ENCODE peak calls at places on chromosomes 12 and 14, in ten cellular contexts. B is HCT116; G is neural progenitor cell; S is IMR-90; R is uterus; T is GM23248; V is fibroblast of lung; K is aorta; U is GM23338; Z is CD8-positive, alpha-beta memory T cell. N is an unnamed sample.

GRCh38 chr12:108633534-108634224 is at the start of gene SELPLG:
- DNase-seq in Z (peak; percentile 81), G (no peak), T (no peak), R (no peak), S (no peak), U (no peak), V (no peak), K (peak; percentile 92), B (no peak), N (peak; percentile 73)

GRCh38 chr14:69574266-69574953 is at the start of gene CCDC177:
- DNase-seq in B (peak; percentile 21), T (peak; percentile 67), S (peak; percentile 48), K (no peak), U (peak; percentile 89), V (peak; percentile 28), Z (peak; percentile 62), R (peak; percentile 40), G (peak; percentile 94), N (peak; percentile 77)

GRCh38 chr14:92690171-92691011 is 58.0 kb downstream of the LGMN start:
- DNase-seq in S (peak; percentile 59), G (no peak), Z (no peak), R (no peak), T (peak; percentile 74), B (peak; percentile 59), K (peak; percentile 50), V (peak; percentile 61), U (peak; percentile 33), N (no peak)

GRCh38 chr12:90102957-90103652 is 394.5 kb upstream of the ATP2B1 start:
- DNase-seq in T (peak; percentile 67), R (no peak), K (no peak), G (peak; percentile 49), B (peak; percentile 29), Z (no peak), S (peak; percentile 53), U (peak; percentile 67), V (peak; percentile 40), N (no peak)

GRCh38 chr14:99744199-99744872 is 48.9 kb upstream of the EML1 start:
- DNase-seq in B (no peak), G (peak; percentile 51), V (peak; percentile 88), K (no peak), T (peak; percentile 48), R (no peak), U (peak; percentile 53), S (peak; percentile 67), Z (no peak), N (no peak)

GRCh38 chr12:83408841-83409240 is 722.1 kb downstream of the TMTC2 start:
- DNase-seq in B (no peak), S (no peak), T (no peak), V (peak; percentile 13), Z (no peak), U (no peak), G (no peak), R (no peak), K (no peak), N (no peak)

GRCh38 chr12:116262741-116263140 is 14.8 kb downstream of the MED13L start:
- DNase-seq in Z (no peak), K (no peak), R (no peak), B (no peak), G (no peak), T (no peak), V (no peak), S (no peak), U (no peak), N (no peak)

GRCh38 chr14:85058170-85058569 is 471.8 kb upstream of the FLRT2 start:
- DNase-seq in Z (no peak), K (no peak), R (no peak), U (no peak), S (peak; percentile 11), V (peak; percentile 45), G (no peak), B (no peak), T (peak; percentile 23), N (no peak)

DNA sequence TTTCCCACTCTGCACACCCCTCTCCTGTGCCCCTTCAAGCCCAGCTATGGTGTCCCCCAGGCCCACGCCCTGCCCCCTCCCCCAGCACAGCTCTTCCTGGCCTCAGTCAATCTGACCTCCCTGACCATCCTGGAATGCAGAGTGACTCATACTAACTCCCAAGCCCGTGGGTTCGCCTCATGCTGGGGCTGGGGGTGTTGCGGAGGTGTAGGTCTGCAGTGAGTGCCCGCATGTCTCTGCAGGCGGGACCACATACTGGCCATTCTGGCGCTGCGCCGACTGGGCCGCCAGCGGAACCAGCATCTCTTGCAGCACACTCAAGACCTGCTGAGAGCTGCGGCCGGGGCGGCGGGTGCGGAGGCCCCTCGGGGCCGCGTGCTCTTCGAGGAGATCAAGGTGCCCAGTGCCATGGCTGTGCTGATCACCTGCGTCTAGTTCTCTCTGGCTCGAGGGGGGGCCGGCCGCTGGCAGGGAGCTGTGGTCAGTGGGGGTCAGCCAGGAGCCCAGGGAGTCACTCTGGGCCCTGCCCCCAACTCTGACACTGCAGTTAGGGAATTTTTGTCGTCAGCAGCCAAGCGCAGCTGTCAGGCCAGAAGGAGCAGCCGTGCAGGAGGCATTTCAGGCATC is 13.4 kb upstream of the TNFAIP2 start:
- DNase-seq in T (no peak), Z (no peak), K (no peak), B (peak; percentile 50), R (peak; percentile 73), G (peak; percentile 59), U (peak; percentile 78), V (peak; percentile 86), S (peak; percentile 90), N (peak; percentile 65)
- H3K4me1 ChIP-seq in T (no peaks in the 10 kb centered on the region), Z (no peaks in the 10 kb centered on the region), K (no peaks in the 10 kb centered on the region), B (peaks cover 51% of the 10 kb centered on the region), R (peaks cover 13% of the 10 kb centered on the region), G (peaks cover 12% of the 10 kb centered on the region), U (peaks cover 21% of the 10 kb centered on the region), V (peaks cover 26% of the 10 kb centered on the region), S (peaks cover 31% of the 10 kb centered on the region), N (peaks cover 25% of the 10 kb centered on the region)

GRCh38 chr12:51922762-51923505 is 15.6 kb downstream of the ACVRL1 start:
- DNase-seq in S (peak; percentile 79), U (peak; percentile 26), B (no peak), R (peak; percentile 54), Z (no peak), T (peak; percentile 80), K (peak; percentile 73), V (peak; percentile 33), G (no peak), N (peak; percentile 70)

GRCh38 chr12:51924551-51925399 is 17.5 kb downstream of the ACVRL1 start:
- DNase-seq in S (no peak), Z (no peak), B (no peak), R (no peak), V (no peak), G (no peak), K (no peak), U (no peak), T (no peak), N (no peak)

GRCh38 chr12:51922146-51922545 is 14.8 kb downstream of the ACVRL1 start:
- DNase-seq in T (no peak), K (no peak), V (no peak), Z (no peak), U (no peak), B (no peak), S (no peak), R (no peak), G (no peak), N (no peak)

GRCh38 chr12:51925400-51926063 is 18.2 kb downstream of the ACVRL1 start:
- DNase-seq in B (no peak), G (no peak), V (no peak), K (no peak), Z (no peak), R (no peak), S (no peak), U (no peak), T (no peak), N (no peak)

GRCh38 chr12:51923506-51924365 is 16.4 kb downstream of the ACVRL1 start:
- DNase-seq in R (peak; percentile 72), B (no peak), V (no peak), K (peak; percentile 76), T (peak; percentile 74), Z (peak; percentile 42), G (peak; percentile 72), S (no peak), U (peak; percentile 82), N (peak; percentile 71)
- H3K4me3 ChIP-seq in R (no peak overlapping the region), B (no peak overlapping the region), V (no peak overlapping the region), K (no peak overlapping the region), T (peak overlapping the region; percentile 52), Z (no peak overlapping the region), G (no peak overlapping the region), S (no peak overlapping the region), U (peak overlapping the region; percentile 47), N (peak overlapping the region; percentile 23)

GRCh38 chr14:87785868-87786267 is 207.1 kb downstream of the GALC start:
- DNase-seq in T (no peak), B (no peak), U (no peak), Z (no peak), V (no peak), S (no peak), R (no peak), G (no peak), K (no peak), N (no peak)
- H3K27ac ChIP-seq in T (no peak overlapping the region), B (no peak overlapping the region), U (no peak overlapping the region), Z (no peak overlapping the region), V (no peak overlapping the region), S (no peak overlapping the region), R (no peak overlapping the region), G (no peak overlapping the region), K (no peak overlapping the region), N (no peak overlapping the region)

GRCh38 chr14:103518416-103519042 is 4.1 kb downstream of the CKB start:
- DNase-seq in V (no peak), G (peak; percentile 83), B (no peak), K (peak; percentile 71), U (peak; percentile 91), T (peak; percentile 63), R (peak; percentile 75), Z (peak; percentile 49), S (peak; percentile 29), N (peak; percentile 70)

GRCh38 chr14:103514596-103515421 is 7.8 kb downstream of the CKB start:
- DNase-seq in T (no peak), G (no peak), Z (no peak), B (no peak), U (no peak), S (no peak), R (no peak), V (no peak), K (peak; percentile 32), N (peak; percentile 37)

GRCh38 chr14:103517626-103518415 is 4.8 kb downstream of the CKB start:
- DNase-seq in K (peak; percentile 64), B (no peak), R (peak; percentile 53), G (no peak), V (no peak), T (peak; percentile 41), U (peak; percentile 49), Z (no peak), S (no peak), N (no peak)

GRCh38 chr14:103517172-103517566 is 5.5 kb downstream of the CKB start:
- DNase-seq in B (no peak), K (peak; percentile 38), Z (no peak), S (no peak), R (no peak), U (no peak), G (no peak), T (no peak), V (no peak), N (no peak)

DNA sequence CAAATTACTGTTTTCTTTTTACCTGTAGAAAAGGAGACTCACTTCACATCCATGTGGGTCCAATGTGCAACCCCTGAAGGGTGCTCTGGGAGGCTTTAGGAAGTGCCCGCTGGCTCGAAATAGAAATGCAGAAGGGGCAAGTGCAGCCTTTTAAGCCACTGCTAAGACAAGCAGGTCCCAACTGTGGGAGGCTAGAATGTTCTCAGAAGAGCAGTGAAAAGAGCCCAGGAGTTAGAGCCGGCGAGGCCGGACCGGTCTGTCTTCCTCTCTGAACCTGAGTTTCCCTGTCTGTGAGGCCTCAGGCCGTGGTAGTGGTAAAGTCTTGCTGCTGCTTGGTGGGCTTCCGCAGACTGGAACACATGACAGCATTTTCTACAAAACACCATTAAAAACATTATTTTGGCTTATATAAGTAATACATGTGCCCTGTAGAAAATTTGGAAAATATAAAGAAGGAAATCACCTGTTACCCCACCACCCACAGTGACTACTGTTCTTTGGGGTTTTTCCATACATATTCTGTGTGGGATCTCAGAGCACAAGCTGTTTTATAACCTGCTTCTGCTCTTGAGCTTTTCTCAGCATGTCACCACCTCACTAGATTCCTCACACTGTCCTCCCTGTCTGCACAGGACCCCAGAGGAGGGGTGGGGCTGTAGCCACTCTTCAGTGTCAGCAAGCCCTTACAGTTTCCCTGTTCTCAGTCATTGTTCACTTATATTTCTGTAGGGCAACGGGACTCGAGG is 6.0 kb downstream of the CKB start:
- DNase-seq in K (peak; percentile 19), R (no peak), S (no peak), T (no peak), U (no peak), Z (no peak), B (no peak), V (no peak), G (no peak), N (no peak)
- H3K4me1 ChIP-seq in K (no peaks in the 10 kb centered on the region), R (peaks cover 29% of the 10 kb centered on the region), S (peaks cover 20% of the 10 kb centered on the region), T (peaks cover 27% of the 10 kb centered on the region), U (peaks cover 14% of the 10 kb centered on the region), Z (peaks cover 13% of the 10 kb centered on the region), B (peaks cover 8% of the 10 kb centered on the region), V (peaks cover 21% of the 10 kb centered on the region), G (peaks cover 35% of the 10 kb centered on the region), N (peaks cover 73% of the 10 kb centered on the region)